ENCODE peak calls at places on chromosomes 16 and 17, in eight cellular contexts. K is fibroblast of mammary gland, Q is AG04449, V is sigmoid colon, P is transverse colon, U is keratinocyte, X is ovary, I is uterus. E is an unnamed sample.
A peak's percentile ranks its signal among the peaks of the same experiment; 100 is the strongest.

GRCh38 chr17:48056246-48056745 is 8.1 kb downstream of the NFE2L1 start:
- DNase-seq in U (no peak), Q (no peak), X (no peak), K (no peak), P (no peak), I (no peak), V (no peak), E (no peak)

GRCh38 chr17:3891626-3892094 is 1.2 kb downstream of the CAMKK1 start:
- DNase-seq in V (no peak), U (no peak), Q (no peak), P (no peak), X (no peak), I (no peak), K (peak; percentile 23), E (no peak)

GRCh38 chr17:29616300-29617048 is 6.2 kb downstream of the CORO6 start:
- DNase-seq in U (no peak), I (no peak), X (no peak), P (no peak), V (no peak), K (no peak), Q (no peak), E (no peak)

GRCh38 chr17:45432405-45433113 is at the start of gene ARHGAP27:
- DNase-seq in P (peak; percentile 82), Q (no peak), K (peak; percentile 10), U (no peak), V (peak; percentile 76), I (peak; percentile 47), X (no peak), E (no peak)

GRCh38 chr16:5065813-5066212 is at the start of gene C16orf89:
- DNase-seq in U (no peak), I (no peak), X (no peak), P (no peak), Q (no peak), V (peak; percentile 65), K (no peak), E (no peak)

GRCh38 chr17:42667088-42667951 is 8.2 kb downstream of the TUBG2 start:
- DNase-seq in P (peak; percentile 59), Q (no peak), U (no peak), X (peak; percentile 57), I (peak; percentile 63), K (peak; percentile 89), V (no peak), E (peak; percentile 79)

GRCh38 chr17:53894591-53894990 is 71.9 kb downstream of the KIF2B start:
- DNase-seq in Q (no peak), I (no peak), X (no peak), U (no peak), P (no peak), K (no peak), V (no peak), E (no peak)

GRCh38 chr17:49387374-49388289 is 25.6 kb upstream of the ZNF652 start:
- DNase-seq in P (no peak), Q (no peak), K (no peak), U (no peak), V (no peak), I (no peak), X (no peak), E (no peak)

GRCh38 chr17:4118095-4118743 is 24.6 kb downstream of the ZZEF1 start:
- DNase-seq in Q (no peak), P (no peak), X (no peak), K (peak; percentile 19), V (no peak), I (no peak), U (no peak), E (no peak)

GRCh38 chr16:22008215-22009142 is 568 bp downstream of the MOSMO start:
- DNase-seq in P (peak; percentile 24), K (no peak), Q (no peak), V (peak; percentile 70), X (peak; percentile 49), U (no peak), I (peak; percentile 28), E (no peak)

GRCh38 chr16:57147381-57148191 is 38.3 kb downstream of the PSME3IP1 start:
- DNase-seq in V (peak; percentile 66), P (no peak), I (no peak), K (peak; percentile 73), U (no peak), Q (no peak), X (no peak), E (no peak)

GRCh38 chr17:72297326-72298115 is 176.7 kb downstream of the SOX9 start:
- DNase-seq in P (no peak), K (peak; percentile 79), U (no peak), Q (no peak), X (no peak), V (no peak), I (no peak), E (peak; percentile 42)

GRCh38 chr16:87416826-87417471 is 24.8 kb downstream of the MAP1LC3B start:
- DNase-seq in X (no peak), P (peak; percentile 42), K (peak; percentile 78), U (no peak), I (peak; percentile 56), V (peak; percentile 69), Q (no peak), E (no peak)
- TF ChIP-seq CTCF in X (peak; percentile 59), P (peak; percentile 61), K (peak; percentile 77), U (peak; percentile 28), I (peak; percentile 71), V (peak; percentile 10), Q (peak; percentile 46), E (peak; percentile 69)

GRCh38 chr17:77528516-77529327 is 388.0 kb downstream of the SEC14L1 start:
- DNase-seq in X (no peak), V (peak; percentile 37), Q (no peak), I (no peak), P (no peak), K (no peak), U (no peak), E (no peak)
- H3K4me3 ChIP-seq in X (no peak overlapping the region), V (no peak overlapping the region), Q (peak overlapping the region; percentile 51), I (no peak overlapping the region), P (no peak overlapping the region), K (no peak overlapping the region), U (no peak overlapping the region), E (peak overlapping the region; percentile 26)

DNA sequence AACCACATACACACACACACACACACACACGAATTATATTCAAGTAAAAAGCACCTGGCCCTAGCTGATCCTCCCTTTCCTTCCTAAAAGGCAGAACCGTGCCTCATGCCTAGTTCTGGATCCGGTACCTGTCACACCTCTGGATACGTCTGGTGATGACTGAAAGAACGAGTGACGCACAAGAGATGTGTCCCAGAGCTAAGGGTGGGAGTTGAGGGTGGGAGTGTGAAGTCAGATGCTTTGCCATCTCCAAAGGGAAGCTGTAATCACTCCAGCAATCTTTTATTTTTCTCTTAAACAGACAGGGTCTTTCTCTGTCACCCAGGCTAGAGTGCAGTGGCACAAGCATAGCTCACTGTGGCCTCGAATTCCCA is 26.5 kb upstream of the GSG1L start:
- DNase-seq in P (no peak), K (no peak), U (no peak), V (no peak), Q (no peak), I (no peak), X (no peak), E (no peak)
- TF ChIP-seq CTCF in P (no peak), K (no peak), U (no peak), V (no peak), Q (no peak), I (no peak), X (no peak), E (no peak)

GRCh38 chr17:67491009-67491677 is 114.1 kb downstream of the PITPNC1 start:
- DNase-seq in V (peak; percentile 98), I (peak; percentile 82), X (peak; percentile 79), P (peak; percentile 72), K (peak; percentile 100), U (peak; percentile 19), Q (peak; percentile 89), E (peak; percentile 88)
- H3K4me3 ChIP-seq in V (no peak overlapping the region), I (no peak overlapping the region), X (no peak overlapping the region), P (no peak overlapping the region), K (peak overlapping the region; percentile 28), U (peak overlapping the region; percentile 34), Q (peak overlapping the region; percentile 36), E (no peak overlapping the region)

GRCh38 chr17:40533896-40534295 is 31.4 kb downstream of the CCR7 start:
- DNase-seq in Q (no peak), K (peak; percentile 44), P (no peak), U (no peak), V (peak; percentile 54), I (no peak), X (peak; percentile 30), E (no peak)

GRCh38 chr17:40535438-40535837 is 29.8 kb downstream of the CCR7 start:
- DNase-seq in P (no peak), V (no peak), K (no peak), X (no peak), Q (no peak), I (no peak), U (no peak), E (no peak)

GRCh38 chr17:40532520-40533253 is 31.3 kb upstream of the TNS4 start:
- DNase-seq in P (no peak), U (no peak), K (peak; percentile 34), I (peak; percentile 18), Q (no peak), V (peak; percentile 37), X (peak; percentile 16), E (no peak)

GRCh38 chr17:40535924-40536717 is 29.2 kb downstream of the CCR7 start:
- DNase-seq in U (no peak), I (no peak), V (peak; percentile 71), X (peak; percentile 59), P (no peak), K (no peak), Q (no peak), E (no peak)

GRCh38 chr17:40534431-40535189 is 30.7 kb downstream of the CCR7 start:
- DNase-seq in U (no peak), P (no peak), Q (no peak), V (peak; percentile 49), I (no peak), X (no peak), K (peak; percentile 40), E (no peak)
- TF ChIP-seq CTCF in U (no peak), P (no peak), Q (no peak), V (no peak), I (no peak), X (peak; percentile 16), K (no peak), E (no peak)

GRCh38 chr16:89176147-89176690 is 4.7 kb downstream of the CDH15 start:
- DNase-seq in P (no peak), V (no peak), I (no peak), Q (no peak), K (no peak), U (no peak), X (no peak), E (no peak)
- H3K4me3 ChIP-seq in P (no peak overlapping the region), V (no peak overlapping the region), I (no peak overlapping the region), Q (no peak overlapping the region), K (no peak overlapping the region), U (no peak overlapping the region), X (no peak overlapping the region), E (no peak overlapping the region)